ENCODE peak calls at places on chromosomes 4 and X, in eight cellular contexts. G is omental fat pad, Z is neural crest cell, D is fibroblast of the aortic adventitia, N is body of pancreas, Y is mucosa of descending colon, R is choroid plexus epithelial cell, V is endothelial cell. S is an unnamed sample.

GRCh38 chr4:72797486-72797885 is 228.5 kb upstream of the ADAMTS3 start:
- DNase-seq in D (no peak), G (no peak), N (no peak), Z (no peak), V (no peak), Y (no peak), R (no peak), S (no peak)

GRCh38 chrX:124507276-124507675 is 160.9 kb downstream of the SH2D1A start:
- DNase-seq in N (no peak), D (no peak), V (no peak), G (no peak), R (no peak), Y (no peak), Z (no peak), S (no peak)

GRCh38 chrX:72255445-72255844 is 16.6 kb upstream of the ERCC6L start:
- DNase-seq in R (no peak), G (no peak), V (peak), N (peak), Z (no peak), D (no peak), Y (peak), S (peak)

GRCh38 chrX:24760601-24761000 is 66.9 kb downstream of the POLA1 start:
- DNase-seq in N (no peak), Z (no peak), Y (no peak), D (peak), R (peak), V (no peak), G (no peak), S (no peak)

GRCh38 chrX:153539171-153539978 is 21.9 kb downstream of the ATP2B3 start:
- DNase-seq in R (peak), D (peak), Y (peak), G (peak), N (peak), V (peak), Z (peak), S (peak)

GRCh38 chr4:77538144-77538543 is 67.5 kb upstream of the CXCL13 start:
- DNase-seq in Z (no peak), V (no peak), N (no peak), D (peak), G (no peak), R (peak), Y (no peak), S (no peak)

GRCh38 chr4:78954048-78954666 is 14.9 kb upstream of the PAQR3 start:
- DNase-seq in V (peak), N (peak), R (peak), D (no peak), Y (no peak), G (no peak), Z (peak), S (no peak)

GRCh38 chr4:41106694-41107419 is 107.5 kb downstream of the APBB2 start:
- DNase-seq in R (no peak), Z (no peak), D (peak), Y (no peak), G (no peak), N (no peak), V (no peak), S (no peak)

GRCh38 chrX:150982235-150982785 is 825 bp upstream of the HMGB3 start:
- DNase-seq in Y (peak), R (peak), G (no peak), D (no peak), Z (no peak), V (no peak), N (no peak), S (no peak)

GRCh38 chr4:73417973-73418372 is 13.9 kb downstream of the ALB start:
- DNase-seq in G (no peak), Z (no peak), R (peak), D (peak), Y (no peak), V (peak), N (no peak), S (no peak)

GRCh38 chr4:169945636-169946035 is 80.6 kb downstream of the MFAP3L start:
- DNase-seq in R (no peak), G (no peak), D (no peak), V (no peak), N (no peak), Z (no peak), Y (no peak), S (no peak)

GRCh38 chr4:791866-792630 is 33.9 kb downstream of the CPLX1 start:
- DNase-seq in R (no peak), D (peak), V (no peak), G (no peak), Y (peak), N (peak), Z (no peak), S (no peak)

GRCh38 chrX:41449615-41450014 is 2.5 kb downstream of the NYX start:
- DNase-seq in V (no peak), G (no peak), D (peak), N (no peak), R (peak), Z (no peak), Y (no peak), S (no peak)

GRCh38 chr4:1043658-1044468 is 32.4 kb downstream of the FGFRL1 start:
- DNase-seq in R (peak), Z (no peak), Y (peak), G (peak), V (no peak), D (peak), N (peak), S (peak)

GRCh38 chr4:7358100-7358735 is 76.5 kb downstream of the PSAPL1 start:
- DNase-seq in N (no peak), V (no peak), Y (no peak), G (no peak), Z (no peak), D (peak), R (peak), S (no peak)

GRCh38 chr4:161577604-161578301 is 586.0 kb downstream of the FSTL5 start:
- DNase-seq in D (no peak), Y (no peak), R (peak), V (no peak), N (no peak), Z (no peak), G (no peak), S (no peak)

GRCh38 chrX:47854474-47854873 is 17.8 kb downstream of the ZNF81 start:
- DNase-seq in D (peak), Y (peak), G (no peak), V (peak), Z (peak), R (peak), N (peak), S (no peak)

GRCh38 chr4:101346312-101346561 is 1.1 kb downstream of the PPP3CA start:
- DNase-seq in N (no peak), D (no peak), Z (no peak), R (no peak), V (no peak), Y (peak), G (no peak), S (no peak)

GRCh38 chr4:102519925-102520324 is 18.8 kb downstream of the NFKB1 start:
- DNase-seq in D (no peak), V (no peak), N (no peak), R (no peak), Y (no peak), G (no peak), Z (no peak), S (no peak)

GRCh38 chrX:76971393-76972376 is 475.5 kb upstream of the FGF16 start:
- DNase-seq in D (no peak), G (no peak), Z (no peak), N (no peak), Y (no peak), R (no peak), V (no peak), S (no peak)

GRCh38 chrX:153493085-153493484 is 1.7 kb upstream of the BGN start:
- DNase-seq in R (no peak), D (no peak), Z (no peak), G (no peak), Y (no peak), V (no peak), N (no peak), S (no peak)

GRCh38 chrX:39941332-39941920 is 156.3 kb downstream of the BCOR start:
- DNase-seq in N (no peak), G (no peak), R (peak), Y (no peak), V (no peak), Z (no peak), D (no peak), S (no peak)

GRCh38 chrX:80841259-80841658 is 31.6 kb upstream of the BRWD3 start:
- DNase-seq in D (no peak), G (no peak), N (no peak), R (no peak), V (no peak), Y (no peak), Z (no peak), S (no peak)

GRCh38 chr4:89307446-89308160 is at the start of gene GPRIN3:
- DNase-seq in D (no peak), N (peak), V (peak), Y (peak), Z (peak), G (peak), R (no peak), S (peak)

GRCh38 chrX:103626855-103627254 is 1.9 kb upstream of the TCEAL1 start:
- DNase-seq in V (no peak), D (no peak), R (no peak), G (no peak), Y (no peak), N (no peak), Z (no peak), S (no peak)

GRCh38 chr4:121191351-121191750 is 27.2 kb upstream of the TNIP3 start:
- DNase-seq in G (no peak), N (no peak), Z (no peak), D (no peak), R (no peak), V (no peak), Y (no peak), S (no peak)

GRCh38 chr4:7535094-7535493 is 100.4 kb upstream of the PSAPL1 start:
- DNase-seq in D (no peak), G (no peak), V (no peak), N (no peak), Y (no peak), R (no peak), Z (no peak), S (no peak)

GRCh38 chr4:148522995-148523394 is 80.8 kb upstream of the NR3C2 start:
- DNase-seq in V (no peak), R (no peak), D (no peak), Z (no peak), N (no peak), G (no peak), Y (no peak), S (no peak)

GRCh38 chrX:485368-485767 is 98.7 kb upstream of the PPP2R3B start:
- DNase-seq in D (no peak), Z (no peak), Y (no peak), G (no peak), V (no peak), R (no peak), N (no peak), S (no peak)

GRCh38 chrX:130952266-130953043 is 49.4 kb upstream of the ENOX2 start:
- DNase-seq in G (no peak), R (no peak), N (no peak), Y (no peak), V (no peak), D (no peak), Z (no peak), S (no peak)

GRCh38 chrX:25112156-25112555 is 96.4 kb upstream of the ARX start:
- DNase-seq in R (no peak), Z (no peak), Y (no peak), G (no peak), N (no peak), V (no peak), D (no peak), S (no peak)

GRCh38 chr4:124035364-124036036 is 638.9 kb downstream of the SPRY1 start:
- DNase-seq in Y (no peak), D (no peak), Z (no peak), R (no peak), V (no peak), G (no peak), N (no peak), S (no peak)

GRCh38 chrX:76148011-76148665 is 24.7 kb upstream of the PBDC1 start:
- DNase-seq in G (no peak), D (peak), Y (peak), R (peak), N (no peak), V (no peak), Z (no peak), S (no peak)

GRCh38 chrX:14922437-14922836 is 49.2 kb downstream of the MOSPD2 start:
- DNase-seq in G (no peak), Z (no peak), Y (no peak), V (no peak), N (no peak), D (peak), R (peak), S (no peak)

GRCh38 chr4:7463584-7464258 is 29.0 kb upstream of the PSAPL1 start:
- DNase-seq in D (no peak), Y (no peak), R (no peak), N (no peak), V (no peak), G (no peak), Z (no peak), S (no peak)

GRCh38 chrX:16827225-16827624 is 41.0 kb downstream of the TXLNG start:
- DNase-seq in N (no peak), Z (no peak), G (no peak), V (no peak), Y (no peak), D (peak), R (peak), S (no peak)

GRCh38 chr4:3469386-3470243 is 6.5 kb downstream of the DOK7 start:
- DNase-seq in D (no peak), V (no peak), G (no peak), Z (no peak), Y (no peak), R (no peak), N (peak), S (no peak)

GRCh38 chrX:85963736-85964135 is 83.6 kb downstream of the CHM start:
- DNase-seq in D (peak), V (no peak), Z (no peak), Y (no peak), R (peak), N (no peak), G (no peak), S (no peak)

GRCh38 chrX:143633530-143634372 is 2.1 kb downstream of the SLITRK4 start:
- DNase-seq in Y (no peak), V (peak), G (no peak), R (no peak), N (peak), Z (peak), D (no peak), S (peak)

GRCh38 chrX:55450259-55450658 is 1.7 kb upstream of the MAGEH1 start:
- DNase-seq in R (peak), D (peak), Z (no peak), Y (peak), G (no peak), V (no peak), N (peak), S (no peak)
- TF ChIP-seq CTCF in R (peak), D (peak), Z (peak), Y (no peak), G (no peak), V (no peak), N (no peak), S (no peak)

GRCh38 chr4:174423257-174423944 is 98.9 kb downstream of the HPGD start:
- DNase-seq in V (no peak), N (peak), Y (peak), D (peak), Z (no peak), R (peak), G (no peak), S (no peak)
- TF ChIP-seq CTCF in V (no peak), N (no peak), Y (no peak), D (no peak), Z (no peak), R (no peak), G (no peak), S (no peak)

GRCh38 chrX:19535481-19535880 is 20.2 kb upstream of the MAP3K15 start:
- DNase-seq in V (no peak), D (peak), N (peak), Y (no peak), G (no peak), Z (no peak), R (peak), S (no peak)

DNA sequence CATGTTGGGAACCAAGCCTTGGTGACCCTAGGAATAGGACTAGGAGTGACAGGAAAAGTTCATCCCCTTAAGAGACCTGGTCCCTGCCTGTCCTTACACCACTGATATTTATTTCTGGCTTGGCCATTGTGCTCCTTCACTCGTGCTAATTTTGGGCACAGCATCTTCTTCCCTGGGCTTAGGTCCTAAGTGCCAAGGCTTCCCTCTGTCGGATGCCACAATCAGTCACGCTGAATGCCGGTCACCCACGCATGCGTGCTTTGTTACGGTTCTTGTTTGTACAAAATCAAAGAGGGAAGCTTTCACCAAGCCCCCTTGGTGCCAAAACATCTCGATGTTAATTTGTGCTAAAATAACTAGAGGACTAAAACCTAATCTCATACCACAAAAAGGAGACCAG is 17.4 kb upstream of the MAP3K15 start:
- DNase-seq in V (no peak), N (no peak), Y (no peak), G (no peak), R (no peak), D (no peak), Z (no peak), S (no peak)
- TF ChIP-seq CTCF in V (no peak), N (no peak), Y (no peak), G (no peak), R (no peak), D (no peak), Z (no peak), S (no peak)

GRCh38 chr4:142741995-142742394 is 104.1 kb downstream of the INPP4B start:
- DNase-seq in Y (no peak), D (no peak), R (no peak), G (no peak), N (no peak), Z (no peak), V (no peak), S (no peak)
- TF ChIP-seq CTCF in Y (no peak), D (no peak), R (no peak), G (no peak), N (no peak), Z (no peak), V (no peak), S (no peak)

GRCh38 chr4:42399393-42399792 is 2.1 kb downstream of the SHISA3 start:
- DNase-seq in Z (peak), D (no peak), V (no peak), R (no peak), N (no peak), Y (no peak), G (no peak), S (no peak)
- TF ChIP-seq CTCF in Z (no peak), D (no peak), V (no peak), R (no peak), N (no peak), Y (no peak), G (no peak), S (no peak)

DNA sequence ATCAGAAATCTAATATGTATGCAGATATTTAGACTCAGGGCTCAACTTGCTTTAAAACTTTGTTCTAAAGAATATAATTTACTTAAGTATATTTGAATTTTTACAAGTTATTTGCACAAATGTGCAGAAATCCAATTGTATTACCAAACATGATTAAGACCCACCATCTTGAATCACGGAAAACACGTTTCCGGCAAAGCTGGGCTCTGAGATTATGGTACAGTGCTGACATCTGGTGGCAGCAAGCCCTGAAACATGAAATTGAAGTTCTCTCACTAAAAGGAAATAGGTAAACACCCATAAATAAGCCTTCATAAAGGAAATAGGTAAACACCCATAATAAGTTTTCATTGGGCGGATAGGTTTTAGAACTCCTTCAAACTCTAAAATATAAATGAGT is 98.3 kb upstream of the MAOA start:
- DNase-seq in R (peak), V (peak), N (peak), D (peak), G (no peak), Y (peak), Z (peak), S (peak)
- TF ChIP-seq CTCF in R (peak), V (peak), N (peak), D (peak), G (no peak), Y (no peak), Z (peak), S (peak)

GRCh38 chr4:133920236-133920635 is 281.4 kb downstream of the PABPC4L start:
- DNase-seq in N (no peak), R (no peak), Y (no peak), Z (no peak), D (no peak), G (no peak), V (no peak), S (no peak)

DNA sequence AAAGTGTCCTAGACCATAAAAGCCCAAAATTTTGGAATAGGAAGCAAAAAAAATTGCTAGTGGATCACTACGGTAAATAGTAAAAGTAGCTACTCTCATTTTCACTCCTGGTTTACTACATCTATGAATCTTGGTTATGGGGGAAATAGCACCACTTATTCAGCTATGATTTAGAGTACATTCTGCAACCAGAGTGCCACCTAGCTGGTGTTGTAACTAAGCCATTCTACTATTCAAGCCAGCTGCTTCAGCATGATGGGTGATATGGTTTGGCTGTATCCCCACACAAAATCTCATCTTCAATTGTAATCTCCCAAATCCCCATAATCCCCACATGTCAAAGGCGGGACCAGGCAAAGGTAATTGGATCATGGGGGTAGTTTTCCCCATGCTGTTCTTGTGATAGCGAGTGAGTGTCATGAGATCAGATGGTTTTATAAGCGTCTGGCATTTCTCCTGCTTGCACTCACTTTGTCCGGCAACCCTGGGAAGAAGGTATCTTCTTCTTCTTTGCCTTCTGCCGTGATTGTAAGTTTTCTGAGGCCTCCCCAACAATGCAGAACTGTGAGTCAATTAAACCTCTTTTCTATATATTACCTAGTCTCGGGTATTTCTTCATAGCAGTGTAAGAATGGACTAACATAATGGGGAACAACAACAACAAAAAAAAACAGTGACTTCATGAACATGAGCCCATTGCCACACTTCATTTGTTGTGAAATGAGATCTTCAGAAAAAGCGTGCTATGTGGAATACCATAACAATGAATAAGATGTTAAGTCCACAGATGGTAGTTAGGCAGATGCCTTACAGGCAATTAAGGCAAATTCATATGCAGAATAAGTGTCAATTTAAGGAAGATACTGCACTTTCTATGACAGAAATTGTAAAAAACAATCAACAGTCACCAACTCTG is 280.1 kb downstream of the PABPC4L start:
- DNase-seq in V (no peak), Y (no peak), N (no peak), G (no peak), R (peak), D (peak), Z (no peak), S (no peak)
- TF ChIP-seq CTCF in V (no peak), Y (no peak), N (no peak), G (no peak), R (peak), D (peak), Z (no peak), S (no peak)